ENCODE peak calls at places on chromosomes 2 and 18, in four cellular contexts. One of them, this sample, is unnamed.
A peak's percentile ranks its signal among the peaks of the same experiment; 100 is the strongest.

GRCh38 chr2:153145470-153145869 is 333.1 kb downstream of the RPRM start:
- DNase-seq in stimulated activated CD4-positive, alpha-beta T cell treated with anti-CD3 and anti-CD28 coated beads, TNF-alpha, amount 100 ng/mL, for 4 hours: no peak
- DNase-seq in activated naive CD4-positive, alpha-beta T cell: no peak
- DNase-seq in non-pigmented ciliary epithelial cell: no peak
- DNase-seq in this sample: no peak

GRCh38 chr2:209431701-209432100 is 7.9 kb downstream of the MAP2 start:
- DNase-seq in stimulated activated CD4-positive, alpha-beta T cell treated with anti-CD3 and anti-CD28 coated beads, TNF-alpha, amount 100 ng/mL, for 4 hours: no peak
- DNase-seq in activated naive CD4-positive, alpha-beta T cell: no peak
- DNase-seq in non-pigmented ciliary epithelial cell: peak; percentile 15
- DNase-seq in this sample: no peak

GRCh38 chr18:5851998-5852397 is 43.3 kb downstream of the TMEM200C start:
- DNase-seq in stimulated activated CD4-positive, alpha-beta T cell treated with anti-CD3 and anti-CD28 coated beads, TNF-alpha, amount 100 ng/mL, for 4 hours: no peak
- DNase-seq in activated naive CD4-positive, alpha-beta T cell: no peak
- DNase-seq in non-pigmented ciliary epithelial cell: no peak
- DNase-seq in this sample: no peak

GRCh38 chr2:223297788-223298187 is 245.8 kb downstream of the KCNE4 start:
- DNase-seq in stimulated activated CD4-positive, alpha-beta T cell treated with anti-CD3 and anti-CD28 coated beads, TNF-alpha, amount 100 ng/mL, for 4 hours: no peak
- DNase-seq in activated naive CD4-positive, alpha-beta T cell: no peak
- DNase-seq in non-pigmented ciliary epithelial cell: no peak
- DNase-seq in this sample: no peak

GRCh38 chr2:144493027-144493809 is 26.7 kb downstream of the ZEB2 start:
- DNase-seq in stimulated activated CD4-positive, alpha-beta T cell treated with anti-CD3 and anti-CD28 coated beads, TNF-alpha, amount 100 ng/mL, for 4 hours: no peak
- DNase-seq in activated naive CD4-positive, alpha-beta T cell: no peak
- DNase-seq in non-pigmented ciliary epithelial cell: no peak
- DNase-seq in this sample: no peak

GRCh38 chr2:64913357-64913869 is 75.8 kb upstream of the SLC1A4 start:
- DNase-seq in stimulated activated CD4-positive, alpha-beta T cell treated with anti-CD3 and anti-CD28 coated beads, TNF-alpha, amount 100 ng/mL, for 4 hours: no peak
- DNase-seq in activated naive CD4-positive, alpha-beta T cell: no peak
- DNase-seq in non-pigmented ciliary epithelial cell: no peak
- DNase-seq in this sample: no peak

GRCh38 chr2:235343869-235344268 is 150.0 kb upstream of the AGAP1 start:
- DNase-seq in stimulated activated CD4-positive, alpha-beta T cell treated with anti-CD3 and anti-CD28 coated beads, TNF-alpha, amount 100 ng/mL, for 4 hours: no peak
- DNase-seq in activated naive CD4-positive, alpha-beta T cell: no peak
- DNase-seq in non-pigmented ciliary epithelial cell: no peak
- DNase-seq in this sample: no peak

GRCh38 chr2:14634223-14634884 is 1.8 kb downstream of the LRATD1 start:
- DNase-seq in stimulated activated CD4-positive, alpha-beta T cell treated with anti-CD3 and anti-CD28 coated beads, TNF-alpha, amount 100 ng/mL, for 4 hours: no peak
- DNase-seq in activated naive CD4-positive, alpha-beta T cell: no peak
- DNase-seq in non-pigmented ciliary epithelial cell: peak; percentile 28
- DNase-seq in this sample: peak; percentile 56

GRCh38 chr18:56097561-56098095 is 509.6 kb upstream of the TCF4 start:
- DNase-seq in stimulated activated CD4-positive, alpha-beta T cell treated with anti-CD3 and anti-CD28 coated beads, TNF-alpha, amount 100 ng/mL, for 4 hours: no peak
- DNase-seq in activated naive CD4-positive, alpha-beta T cell: no peak
- DNase-seq in non-pigmented ciliary epithelial cell: no peak
- DNase-seq in this sample: no peak

GRCh38 chr2:182259629-182260150 is 167.1 kb downstream of the PDE1A start:
- DNase-seq in stimulated activated CD4-positive, alpha-beta T cell treated with anti-CD3 and anti-CD28 coated beads, TNF-alpha, amount 100 ng/mL, for 4 hours: no peak
- DNase-seq in activated naive CD4-positive, alpha-beta T cell: no peak
- DNase-seq in non-pigmented ciliary epithelial cell: peak; percentile 10
- DNase-seq in this sample: no peak

GRCh38 chr18:63427566-63427965 is 5.3 kb upstream of the VPS4B start:
- DNase-seq in stimulated activated CD4-positive, alpha-beta T cell treated with anti-CD3 and anti-CD28 coated beads, TNF-alpha, amount 100 ng/mL, for 4 hours: no peak
- DNase-seq in activated naive CD4-positive, alpha-beta T cell: no peak
- DNase-seq in non-pigmented ciliary epithelial cell: no peak
- DNase-seq in this sample: no peak

GRCh38 chr2:148614332-148615049 is 30.1 kb upstream of the EPC2 start:
- DNase-seq in stimulated activated CD4-positive, alpha-beta T cell treated with anti-CD3 and anti-CD28 coated beads, TNF-alpha, amount 100 ng/mL, for 4 hours: no peak
- DNase-seq in activated naive CD4-positive, alpha-beta T cell: no peak
- DNase-seq in non-pigmented ciliary epithelial cell: peak; percentile 34
- DNase-seq in this sample: no peak

GRCh38 chr2:191692502-191693115 is 14.7 kb downstream of the NABP1 start:
- DNase-seq in stimulated activated CD4-positive, alpha-beta T cell treated with anti-CD3 and anti-CD28 coated beads, TNF-alpha, amount 100 ng/mL, for 4 hours: no peak
- DNase-seq in activated naive CD4-positive, alpha-beta T cell: no peak
- DNase-seq in non-pigmented ciliary epithelial cell: no peak
- DNase-seq in this sample: no peak

GRCh38 chr2:62881162-62881795 is 169.4 kb upstream of the OTX1 start:
- DNase-seq in stimulated activated CD4-positive, alpha-beta T cell treated with anti-CD3 and anti-CD28 coated beads, TNF-alpha, amount 100 ng/mL, for 4 hours: no peak
- DNase-seq in activated naive CD4-positive, alpha-beta T cell: no peak
- DNase-seq in non-pigmented ciliary epithelial cell: no peak
- DNase-seq in this sample: no peak

GRCh38 chr2:197147942-197148341 is 162.6 kb downstream of the ANKRD44 start:
- DNase-seq in stimulated activated CD4-positive, alpha-beta T cell treated with anti-CD3 and anti-CD28 coated beads, TNF-alpha, amount 100 ng/mL, for 4 hours: no peak
- DNase-seq in activated naive CD4-positive, alpha-beta T cell: no peak
- DNase-seq in non-pigmented ciliary epithelial cell: no peak
- DNase-seq in this sample: no peak

GRCh38 chr2:62760555-62760954 is 55.0 kb downstream of the EHBP1 start:
- DNase-seq in stimulated activated CD4-positive, alpha-beta T cell treated with anti-CD3 and anti-CD28 coated beads, TNF-alpha, amount 100 ng/mL, for 4 hours: no peak
- DNase-seq in activated naive CD4-positive, alpha-beta T cell: no peak
- DNase-seq in non-pigmented ciliary epithelial cell: no peak
- DNase-seq in this sample: no peak

GRCh38 chr18:79872423-79872822 is 74.7 kb downstream of the KCNG2 start:
- DNase-seq in stimulated activated CD4-positive, alpha-beta T cell treated with anti-CD3 and anti-CD28 coated beads, TNF-alpha, amount 100 ng/mL, for 4 hours: no peak
- DNase-seq in activated naive CD4-positive, alpha-beta T cell: no peak
- DNase-seq in non-pigmented ciliary epithelial cell: no peak
- DNase-seq in this sample: no peak

GRCh38 chr2:64932327-64933216 is 56.6 kb upstream of the SLC1A4 start:
- DNase-seq in stimulated activated CD4-positive, alpha-beta T cell treated with anti-CD3 and anti-CD28 coated beads, TNF-alpha, amount 100 ng/mL, for 4 hours: no peak
- DNase-seq in activated naive CD4-positive, alpha-beta T cell: no peak
- DNase-seq in non-pigmented ciliary epithelial cell: no peak
- DNase-seq in this sample: no peak

GRCh38 chr18:50456285-50456684 is 81.4 kb downstream of the SKA1 start:
- DNase-seq in stimulated activated CD4-positive, alpha-beta T cell treated with anti-CD3 and anti-CD28 coated beads, TNF-alpha, amount 100 ng/mL, for 4 hours: no peak
- DNase-seq in activated naive CD4-positive, alpha-beta T cell: no peak
- DNase-seq in non-pigmented ciliary epithelial cell: no peak
- DNase-seq in this sample: no peak

GRCh38 chr18:62071071-62071470 is 115.8 kb downstream of the PIGN start:
- DNase-seq in stimulated activated CD4-positive, alpha-beta T cell treated with anti-CD3 and anti-CD28 coated beads, TNF-alpha, amount 100 ng/mL, for 4 hours: no peak
- DNase-seq in activated naive CD4-positive, alpha-beta T cell: no peak
- DNase-seq in non-pigmented ciliary epithelial cell: no peak
- DNase-seq in this sample: no peak

GRCh38 chr2:144712277-144712944 is 192.5 kb upstream of the ZEB2 start:
- DNase-seq in stimulated activated CD4-positive, alpha-beta T cell treated with anti-CD3 and anti-CD28 coated beads, TNF-alpha, amount 100 ng/mL, for 4 hours: no peak
- DNase-seq in activated naive CD4-positive, alpha-beta T cell: no peak
- DNase-seq in non-pigmented ciliary epithelial cell: no peak
- DNase-seq in this sample: no peak

GRCh38 chr2:7356909-7357584 is 439.8 kb downstream of the RNF144A start:
- DNase-seq in stimulated activated CD4-positive, alpha-beta T cell treated with anti-CD3 and anti-CD28 coated beads, TNF-alpha, amount 100 ng/mL, for 4 hours: no peak
- DNase-seq in activated naive CD4-positive, alpha-beta T cell: no peak
- DNase-seq in non-pigmented ciliary epithelial cell: no peak
- DNase-seq in this sample: no peak

GRCh38 chr2:240566203-240567136 is 1.8 kb upstream of the RNPEPL1 start:
- DNase-seq in stimulated activated CD4-positive, alpha-beta T cell treated with anti-CD3 and anti-CD28 coated beads, TNF-alpha, amount 100 ng/mL, for 4 hours: peak; percentile 93
- DNase-seq in activated naive CD4-positive, alpha-beta T cell: peak; percentile 85
- DNase-seq in non-pigmented ciliary epithelial cell: no peak
- DNase-seq in this sample: no peak

GRCh38 chr2:153222231-153223165 is 256.1 kb downstream of the RPRM start:
- DNase-seq in stimulated activated CD4-positive, alpha-beta T cell treated with anti-CD3 and anti-CD28 coated beads, TNF-alpha, amount 100 ng/mL, for 4 hours: no peak
- DNase-seq in activated naive CD4-positive, alpha-beta T cell: no peak
- DNase-seq in non-pigmented ciliary epithelial cell: peak; percentile 1
- DNase-seq in this sample: no peak

GRCh38 chr18:56458770-56459450 is 179.5 kb downstream of the TXNL1 start:
- DNase-seq in stimulated activated CD4-positive, alpha-beta T cell treated with anti-CD3 and anti-CD28 coated beads, TNF-alpha, amount 100 ng/mL, for 4 hours: no peak
- DNase-seq in activated naive CD4-positive, alpha-beta T cell: no peak
- DNase-seq in non-pigmented ciliary epithelial cell: no peak
- DNase-seq in this sample: no peak

GRCh38 chr2:96867756-96868554 is 1.9 kb downstream of the SEMA4C start:
- DNase-seq in stimulated activated CD4-positive, alpha-beta T cell treated with anti-CD3 and anti-CD28 coated beads, TNF-alpha, amount 100 ng/mL, for 4 hours: no peak
- DNase-seq in activated naive CD4-positive, alpha-beta T cell: no peak
- DNase-seq in non-pigmented ciliary epithelial cell: no peak
- DNase-seq in this sample: no peak

This sample was measured in D721Med.